ENCODE peak calls at places on chromosomes 7 and 10, in five cellular contexts. One of them, this sample, is unnamed.

GRCh38 chr10:61835069-61835908 is 66.2 kb upstream of the ARID5B start:
- DNase-seq in dorsolateral prefrontal cortex: no peak
- DNase-seq in brain microvascular endothelial cell: peak
- DNase-seq in transverse colon: peak
- DNase-seq in neural progenitor cell: peak
- DNase-seq in this sample: peak

GRCh38 chr7:94355389-94355788 is 39.3 kb upstream of the COL1A2 start:
- DNase-seq in brain microvascular endothelial cell: no peak
- DNase-seq in transverse colon: no peak
- DNase-seq in dorsolateral prefrontal cortex: no peak
- DNase-seq in neural progenitor cell: no peak
- DNase-seq in this sample: peak

GRCh38 chr7:111931016-111931517 is 275.1 kb downstream of the DOCK4 start:
- DNase-seq in neural progenitor cell: peak
- DNase-seq in transverse colon: no peak
- DNase-seq in dorsolateral prefrontal cortex: no peak
- DNase-seq in brain microvascular endothelial cell: no peak
- DNase-seq in this sample: no peak

GRCh38 chr10:63711866-63712716 is 190.9 kb downstream of the REEP3 start:
- DNase-seq in transverse colon: peak
- DNase-seq in dorsolateral prefrontal cortex: peak
- DNase-seq in brain microvascular endothelial cell: peak
- DNase-seq in neural progenitor cell: no peak
- DNase-seq in this sample: peak

GRCh38 chr10:931326-932318 is at the start of gene LARP4B:
- DNase-seq in dorsolateral prefrontal cortex: peak
- DNase-seq in neural progenitor cell: peak
- DNase-seq in brain microvascular endothelial cell: peak
- DNase-seq in transverse colon: peak
- DNase-seq in this sample: peak

GRCh38 chr10:67492317-67493019 is 203.5 kb downstream of the CTNNA3 start:
- DNase-seq in transverse colon: no peak
- DNase-seq in neural progenitor cell: no peak
- DNase-seq in brain microvascular endothelial cell: no peak
- DNase-seq in dorsolateral prefrontal cortex: no peak
- DNase-seq in this sample: peak

GRCh38 chr10:97498841-97499560 is at the start of gene UBTD1:
- DNase-seq in dorsolateral prefrontal cortex: no peak
- DNase-seq in transverse colon: peak
- DNase-seq in brain microvascular endothelial cell: no peak
- DNase-seq in neural progenitor cell: peak
- DNase-seq in this sample: peak

GRCh38 chr10:110353244-110354119 is 48.8 kb upstream of the SMNDC1 start:
- DNase-seq in brain microvascular endothelial cell: peak
- DNase-seq in transverse colon: peak
- DNase-seq in neural progenitor cell: peak
- DNase-seq in dorsolateral prefrontal cortex: peak
- DNase-seq in this sample: peak

GRCh38 chr10:99394761-99395386 is 35.5 kb downstream of the GOT1 start:
- DNase-seq in dorsolateral prefrontal cortex: no peak
- DNase-seq in transverse colon: no peak
- DNase-seq in neural progenitor cell: no peak
- DNase-seq in brain microvascular endothelial cell: no peak
- DNase-seq in this sample: no peak

GRCh38 chr7:32872421-32872820 is 19.1 kb downstream of the KBTBD2 start:
- DNase-seq in transverse colon: no peak
- DNase-seq in dorsolateral prefrontal cortex: no peak
- DNase-seq in brain microvascular endothelial cell: no peak
- DNase-seq in neural progenitor cell: no peak
- DNase-seq in this sample: no peak

GRCh38 chr7:845731-846130 is 13.5 kb downstream of the SUN1 start:
- DNase-seq in transverse colon: no peak
- DNase-seq in dorsolateral prefrontal cortex: no peak
- DNase-seq in neural progenitor cell: no peak
- DNase-seq in brain microvascular endothelial cell: no peak
- DNase-seq in this sample: no peak

GRCh38 chr10:110355922-110356627 is 51.4 kb upstream of the SMNDC1 start:
- DNase-seq in dorsolateral prefrontal cortex: no peak
- DNase-seq in transverse colon: peak
- DNase-seq in neural progenitor cell: no peak
- DNase-seq in brain microvascular endothelial cell: no peak
- DNase-seq in this sample: no peak

GRCh38 chr10:63105811-63106755 is 27.0 kb upstream of the NRBF2 start:
- DNase-seq in brain microvascular endothelial cell: peak
- DNase-seq in dorsolateral prefrontal cortex: peak
- DNase-seq in transverse colon: no peak
- DNase-seq in neural progenitor cell: peak
- DNase-seq in this sample: no peak

GRCh38 chr10:43127447-43127846 is 10.8 kb upstream of the CSGALNACT2 start:
- DNase-seq in brain microvascular endothelial cell: no peak
- DNase-seq in transverse colon: no peak
- DNase-seq in neural progenitor cell: no peak
- DNase-seq in dorsolateral prefrontal cortex: no peak
- DNase-seq in this sample: no peak

GRCh38 chr7:81004098-81004497 is 85.2 kb upstream of the SEMA3C start:
- DNase-seq in transverse colon: no peak
- DNase-seq in brain microvascular endothelial cell: peak
- DNase-seq in neural progenitor cell: no peak
- DNase-seq in dorsolateral prefrontal cortex: no peak
- DNase-seq in this sample: peak

GRCh38 chr10:29859521-29860130 is 199.8 kb downstream of the JCAD start:
- DNase-seq in transverse colon: no peak
- DNase-seq in brain microvascular endothelial cell: no peak
- DNase-seq in neural progenitor cell: no peak
- DNase-seq in dorsolateral prefrontal cortex: no peak
- DNase-seq in this sample: no peak

GRCh38 chr10:70804424-70804814 is 11.3 kb upstream of the SGPL1 start:
- DNase-seq in neural progenitor cell: no peak
- DNase-seq in brain microvascular endothelial cell: no peak
- DNase-seq in transverse colon: no peak
- DNase-seq in dorsolateral prefrontal cortex: no peak
- DNase-seq in this sample: no peak

GRCh38 chr10:8985651-8986050 is 931.2 kb downstream of the GATA3 start:
- DNase-seq in dorsolateral prefrontal cortex: no peak
- DNase-seq in transverse colon: no peak
- DNase-seq in neural progenitor cell: no peak
- DNase-seq in brain microvascular endothelial cell: no peak
- DNase-seq in this sample: no peak

GRCh38 chr10:11018830-11019692 is 1.4 kb downstream of the CELF2 start:
- DNase-seq in dorsolateral prefrontal cortex: no peak
- DNase-seq in transverse colon: no peak
- DNase-seq in neural progenitor cell: no peak
- DNase-seq in brain microvascular endothelial cell: no peak
- DNase-seq in this sample: no peak

GRCh38 chr7:92135100-92135429 is 788 bp upstream of the CYP51A1 start:
- DNase-seq in transverse colon: peak
- DNase-seq in neural progenitor cell: peak
- DNase-seq in brain microvascular endothelial cell: peak
- DNase-seq in dorsolateral prefrontal cortex: peak
- DNase-seq in this sample: peak

GRCh38 chr7:4667776-4668509 is 14.2 kb upstream of the FOXK1 start:
- DNase-seq in brain microvascular endothelial cell: peak
- DNase-seq in dorsolateral prefrontal cortex: no peak
- DNase-seq in neural progenitor cell: no peak
- DNase-seq in transverse colon: no peak
- DNase-seq in this sample: peak

GRCh38 chr10:78920011-78920410 is 148.8 kb upstream of the ZMIZ1 start:
- DNase-seq in neural progenitor cell: no peak
- DNase-seq in transverse colon: no peak
- DNase-seq in dorsolateral prefrontal cortex: no peak
- DNase-seq in brain microvascular endothelial cell: no peak
- DNase-seq in this sample: no peak

GRCh38 chr10:101758858-101759257 is 17.1 kb downstream of the FGF8 start:
- DNase-seq in neural progenitor cell: no peak
- DNase-seq in brain microvascular endothelial cell: no peak
- DNase-seq in transverse colon: no peak
- DNase-seq in dorsolateral prefrontal cortex: no peak
- DNase-seq in this sample: no peak

GRCh38 chr7:30252885-30253795 is 31.3 kb upstream of the ZNRF2 start:
- DNase-seq in neural progenitor cell: no peak
- DNase-seq in transverse colon: peak
- DNase-seq in brain microvascular endothelial cell: peak
- DNase-seq in dorsolateral prefrontal cortex: no peak
- DNase-seq in this sample: peak

GRCh38 chr7:43260980-43261878 is 148.8 kb downstream of the HECW1 start:
- DNase-seq in transverse colon: peak
- DNase-seq in dorsolateral prefrontal cortex: peak
- DNase-seq in neural progenitor cell: peak
- DNase-seq in brain microvascular endothelial cell: peak
- DNase-seq in this sample: peak

GRCh38 chr10:110392121-110392859 is 87.6 kb upstream of the SMNDC1 start:
- DNase-seq in neural progenitor cell: no peak
- DNase-seq in dorsolateral prefrontal cortex: no peak
- DNase-seq in transverse colon: no peak
- DNase-seq in brain microvascular endothelial cell: no peak
- DNase-seq in this sample: no peak

GRCh38 chr7:139972000-139972399 is 90.8 kb downstream of the PARP12 start:
- DNase-seq in brain microvascular endothelial cell: no peak
- DNase-seq in neural progenitor cell: no peak
- DNase-seq in transverse colon: no peak
- DNase-seq in dorsolateral prefrontal cortex: no peak
- DNase-seq in this sample: no peak

GRCh38 chr7:19178595-19178994 is 33.4 kb upstream of the FERD3L start:
- DNase-seq in brain microvascular endothelial cell: no peak
- DNase-seq in dorsolateral prefrontal cortex: no peak
- DNase-seq in transverse colon: no peak
- DNase-seq in neural progenitor cell: no peak
- DNase-seq in this sample: no peak
- TF ChIP-seq CTCF in brain microvascular endothelial cell: no peak
- TF ChIP-seq CTCF in dorsolateral prefrontal cortex: no peak
- TF ChIP-seq CTCF in transverse colon: no peak
- TF ChIP-seq CTCF in neural progenitor cell: no peak
- TF ChIP-seq CTCF in this sample: no peak

GRCh38 chr10:16146993-16147392 is 286.7 kb upstream of the MINDY3 start:
- DNase-seq in transverse colon: no peak
- DNase-seq in dorsolateral prefrontal cortex: no peak
- DNase-seq in brain microvascular endothelial cell: no peak
- DNase-seq in neural progenitor cell: no peak
- DNase-seq in this sample: no peak

GRCh38 chr10:16141499-16141898 is 281.2 kb upstream of the MINDY3 start:
- DNase-seq in transverse colon: no peak
- DNase-seq in neural progenitor cell: no peak
- DNase-seq in brain microvascular endothelial cell: no peak
- DNase-seq in dorsolateral prefrontal cortex: no peak
- DNase-seq in this sample: no peak
- H3K27ac ChIP-seq in transverse colon: no peak
- H3K27ac ChIP-seq in neural progenitor cell: no peak
- H3K27ac ChIP-seq in brain microvascular endothelial cell: no peak
- H3K27ac ChIP-seq in dorsolateral prefrontal cortex: no peak
- H3K27ac ChIP-seq in this sample: no peak

GRCh38 chr7:100191775-100192174 is 14.1 kb downstream of the STAG3 start:
- DNase-seq in neural progenitor cell: no peak
- DNase-seq in transverse colon: no peak
- DNase-seq in dorsolateral prefrontal cortex: no peak
- DNase-seq in brain microvascular endothelial cell: peak
- DNase-seq in this sample: no peak

GRCh38 chr7:100190059-100190711 is 12.5 kb downstream of the STAG3 start:
- DNase-seq in transverse colon: no peak
- DNase-seq in neural progenitor cell: no peak
- DNase-seq in dorsolateral prefrontal cortex: no peak
- DNase-seq in brain microvascular endothelial cell: peak
- DNase-seq in this sample: peak

GRCh38 chr7:100192951-100193350 is 15.2 kb downstream of the STAG3 start:
- DNase-seq in transverse colon: no peak
- DNase-seq in brain microvascular endothelial cell: no peak
- DNase-seq in neural progenitor cell: no peak
- DNase-seq in dorsolateral prefrontal cortex: no peak
- DNase-seq in this sample: no peak

DNA sequence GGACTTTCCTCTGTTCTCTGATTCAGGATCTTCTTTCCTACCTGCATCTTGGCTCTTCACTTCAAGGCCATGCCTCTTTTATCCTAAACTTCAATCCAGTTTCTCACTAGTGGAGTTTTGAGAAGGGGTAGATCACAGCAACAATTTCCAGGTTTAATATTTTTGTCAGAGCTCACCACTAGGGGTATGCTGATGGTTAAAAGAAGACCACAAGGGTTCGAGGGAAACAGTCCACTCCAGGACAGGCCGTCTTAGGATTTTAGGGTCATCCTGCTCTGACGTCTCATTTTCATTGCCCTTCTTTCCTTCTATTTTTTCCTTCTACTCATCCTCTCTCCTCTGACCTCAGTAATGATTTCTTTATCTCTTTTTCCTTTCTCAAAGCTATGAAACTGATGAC is 11.3 kb downstream of the STAG3 start:
- DNase-seq in neural progenitor cell: no peak
- DNase-seq in brain microvascular endothelial cell: no peak
- DNase-seq in dorsolateral prefrontal cortex: no peak
- DNase-seq in transverse colon: no peak
- DNase-seq in this sample: no peak
- TF ChIP-seq CTCF in neural progenitor cell: peak
- TF ChIP-seq CTCF in brain microvascular endothelial cell: peak
- TF ChIP-seq CTCF in dorsolateral prefrontal cortex: no peak
- TF ChIP-seq CTCF in transverse colon: no peak
- TF ChIP-seq CTCF in this sample: no peak

DNA sequence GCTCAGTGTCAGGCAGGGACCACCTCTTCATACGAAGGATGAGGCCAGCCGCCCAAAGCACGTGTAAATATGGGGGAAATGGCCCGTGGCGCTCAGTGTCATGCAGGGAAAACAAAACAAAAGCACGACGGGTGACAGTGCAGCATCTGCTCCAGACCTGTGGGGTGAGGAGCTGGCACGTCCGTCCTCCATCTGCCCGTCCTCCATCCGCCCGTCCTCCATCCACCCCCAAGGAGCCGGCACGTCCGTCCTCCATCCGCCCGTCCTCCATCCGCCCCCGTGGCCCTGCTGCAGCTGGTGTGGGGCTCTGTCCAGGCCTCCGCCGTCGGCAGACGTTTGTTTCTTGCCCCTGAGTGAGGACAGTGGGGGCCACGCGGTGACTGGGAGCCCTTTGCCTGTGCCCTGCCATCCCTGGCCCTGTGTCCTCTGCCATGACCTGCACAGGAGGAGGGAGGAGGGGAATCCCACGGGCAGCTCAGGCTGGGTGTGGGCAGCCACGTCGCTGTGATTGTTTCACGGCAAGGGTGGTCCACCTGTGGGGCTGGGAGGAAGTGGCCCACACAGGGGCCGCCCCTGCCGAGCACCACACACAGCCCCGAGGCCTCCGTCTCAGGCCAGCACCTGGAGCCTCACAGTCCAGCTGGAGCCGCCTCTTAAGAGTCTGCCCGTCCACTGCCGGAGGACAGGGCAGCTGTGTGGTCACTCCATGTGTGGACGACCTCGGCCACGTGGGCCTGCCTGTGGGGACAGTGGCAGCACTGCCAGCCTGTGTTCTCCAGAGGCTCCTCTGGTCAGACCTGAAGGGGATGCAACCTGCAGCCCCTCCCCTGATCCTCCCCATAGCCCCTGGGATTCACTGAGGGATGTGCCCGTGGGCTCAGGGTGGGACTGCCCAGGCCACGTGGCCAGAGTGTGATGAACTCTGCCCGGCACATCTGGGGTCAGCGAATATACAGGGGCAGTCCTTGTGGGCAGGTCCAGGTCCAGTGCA is 38.2 kb upstream of the DPYSL4 start:
- DNase-seq in brain microvascular endothelial cell: no peak
- DNase-seq in dorsolateral prefrontal cortex: no peak
- DNase-seq in neural progenitor cell: no peak
- DNase-seq in transverse colon: no peak
- DNase-seq in this sample: no peak
- H3K27ac ChIP-seq in brain microvascular endothelial cell: no peak
- H3K27ac ChIP-seq in dorsolateral prefrontal cortex: no peak
- H3K27ac ChIP-seq in neural progenitor cell: no peak
- H3K27ac ChIP-seq in transverse colon: no peak
- H3K27ac ChIP-seq in this sample: no peak